ENCODE peak calls at places on chromosomes 5 and 9, in six cellular contexts. V is IMR-90, C is Panc1, S is H7, P is adrenal gland, L is BE2C. E is an unnamed sample.
A peak's percentile ranks its signal among the peaks of the same experiment; 100 is the strongest.

GRCh38 chr5:669111-669841 is 23.9 kb downstream of the TPPP start:
- DNase-seq in V (no peak), C (no peak), S (peak; percentile 93), P (no peak), L (peak; percentile 59), E (no peak)

GRCh38 chr5:118121258-118121657 is 867.1 kb downstream of the DTWD2 start:
- DNase-seq in V (no peak), C (no peak), S (no peak), P (no peak), L (no peak), E (no peak)

GRCh38 chr5:127564002-127564769 is 46.7 kb downstream of the PRRC1 start:
- DNase-seq in V (peak; percentile 53), C (peak; percentile 42), S (peak; percentile 50), P (peak; percentile 33), L (peak; percentile 55), E (peak; percentile 84)

GRCh38 chr9:128838338-128838737 is 8.7 kb upstream of the SPOUT1 start:
- DNase-seq in V (no peak), C (no peak), S (no peak), P (no peak), L (no peak), E (no peak)

GRCh38 chr5:149409268-149409948 is 30.3 kb upstream of the IL17B start:
- DNase-seq in V (no peak), C (no peak), S (peak; percentile 65), P (no peak), L (no peak), E (no peak)

GRCh38 chr5:458547-459353 is 15.8 kb downstream of the EXOC3 start:
- DNase-seq in V (peak; percentile 65), C (no peak), S (no peak), P (no peak), L (no peak), E (no peak)

GRCh38 chr5:175467983-175468698 is 10.2 kb upstream of the SFXN1 start:
- DNase-seq in V (no peak), C (no peak), S (no peak), P (no peak), L (no peak), E (no peak)

GRCh38 chr9:133844876-133845658 is 106.9 kb upstream of the SARDH start:
- DNase-seq in V (peak; percentile 70), C (no peak), S (no peak), P (peak; percentile 97), L (no peak), E (peak; percentile 78)

GRCh38 chr9:132644251-132644650 is 25.5 kb downstream of the DDX31 start:
- DNase-seq in V (no peak), C (no peak), S (peak; percentile 49), P (no peak), L (no peak), E (peak; percentile 11)

GRCh38 chr5:71782393-71782770 is 63.3 kb downstream of the CARTPT start:
- DNase-seq in V (no peak), C (no peak), S (no peak), P (no peak), L (no peak), E (no peak)

GRCh38 chr9:37949576-37949975 is 45.6 kb upstream of the SLC25A51 start:
- DNase-seq in V (no peak), C (no peak), S (no peak), P (no peak), L (no peak), E (no peak)

GRCh38 chr5:171823269-171823668 is 37.7 kb downstream of the SMIM23 start:
- DNase-seq in V (no peak), C (no peak), S (no peak), P (no peak), L (no peak), E (no peak)

GRCh38 chr5:149959406-149960236 is 937 bp upstream of the SLC26A2 start:
- DNase-seq in V (peak; percentile 58), C (peak; percentile 88), S (peak; percentile 68), P (no peak), L (peak; percentile 16), E (peak; percentile 28)

GRCh38 chr5:21802869-21803490 is 1050.2 kb downstream of the CDH12 start:
- DNase-seq in V (peak; percentile 56), C (peak; percentile 36), S (no peak), P (no peak), L (no peak), E (peak; percentile 44)

GRCh38 chr9:137015976-137016375 is 12.1 kb downstream of the ABCA2 start:
- DNase-seq in V (no peak), C (no peak), S (no peak), P (no peak), L (no peak), E (no peak)

GRCh38 chr5:77083088-77083487 is 4.0 kb downstream of the ZBED3 start:
- DNase-seq in V (no peak), C (no peak), S (no peak), P (no peak), L (no peak), E (no peak)

GRCh38 chr5:151082274-151082902 is 1.6 kb upstream of the TNIP1 start:
- DNase-seq in V (peak; percentile 37), C (no peak), S (peak; percentile 85), P (no peak), L (peak; percentile 56), E (peak; percentile 83)

GRCh38 chr5:38500861-38501260 is 55.6 kb downstream of the LIFR start:
- DNase-seq in V (peak; percentile 76), C (no peak), S (no peak), P (no peak), L (no peak), E (peak; percentile 10)

GRCh38 chr5:6631441-6631840 is 1.4 kb downstream of the NSUN2 start:
- DNase-seq in V (no peak), C (no peak), S (no peak), P (no peak), L (no peak), E (no peak)

GRCh38 chr5:15010936-15011335 is 139.4 kb upstream of the ANKH start:
- DNase-seq in V (no peak), C (no peak), S (no peak), P (no peak), L (no peak), E (no peak)

GRCh38 chr5:73908846-73909245 is 282.9 kb downstream of the ARHGEF28 start:
- DNase-seq in V (no peak), C (no peak), S (no peak), P (no peak), L (no peak), E (no peak)

GRCh38 chr5:39120052-39120420 is 45.8 kb upstream of the RICTOR start:
- DNase-seq in V (no peak), C (no peak), S (no peak), P (no peak), L (no peak), E (no peak)

GRCh38 chr5:88818296-88818695 is 64.7 kb downstream of the MEF2C start:
- DNase-seq in V (no peak), C (no peak), S (no peak), P (no peak), L (no peak), E (no peak)

GRCh38 chr5:59893436-59894227 is at the start of gene PDE4D:
- DNase-seq in V (peak; percentile 38), C (no peak), S (peak; percentile 80), P (peak; percentile 50), L (peak; percentile 46), E (peak; percentile 9)

GRCh38 chr9:108377881-108378280 is 477.9 kb downstream of the ACTL7B start:
- DNase-seq in V (no peak), C (no peak), S (no peak), P (no peak), L (no peak), E (no peak)

GRCh38 chr5:175748650-175749049 is 90.8 kb downstream of the HRH2 start:
- DNase-seq in V (no peak), C (no peak), S (peak; percentile 2), P (no peak), L (no peak), E (no peak)

GRCh38 chr9:36825179-36825578 is 208.9 kb downstream of the PAX5 start:
- DNase-seq in V (no peak), C (no peak), S (no peak), P (no peak), L (no peak), E (no peak)

GRCh38 chr9:36831381-36832231 is 202.5 kb downstream of the PAX5 start:
- DNase-seq in V (no peak), C (no peak), S (peak; percentile 36), P (no peak), L (no peak), E (peak; percentile 44)

GRCh38 chr9:36827593-36827992 is 206.5 kb downstream of the PAX5 start:
- DNase-seq in V (no peak), C (no peak), S (peak; percentile 71), P (no peak), L (no peak), E (no peak)

GRCh38 chr9:36826581-36826980 is 207.5 kb downstream of the PAX5 start:
- DNase-seq in V (no peak), C (no peak), S (no peak), P (no peak), L (no peak), E (no peak)

DNA sequence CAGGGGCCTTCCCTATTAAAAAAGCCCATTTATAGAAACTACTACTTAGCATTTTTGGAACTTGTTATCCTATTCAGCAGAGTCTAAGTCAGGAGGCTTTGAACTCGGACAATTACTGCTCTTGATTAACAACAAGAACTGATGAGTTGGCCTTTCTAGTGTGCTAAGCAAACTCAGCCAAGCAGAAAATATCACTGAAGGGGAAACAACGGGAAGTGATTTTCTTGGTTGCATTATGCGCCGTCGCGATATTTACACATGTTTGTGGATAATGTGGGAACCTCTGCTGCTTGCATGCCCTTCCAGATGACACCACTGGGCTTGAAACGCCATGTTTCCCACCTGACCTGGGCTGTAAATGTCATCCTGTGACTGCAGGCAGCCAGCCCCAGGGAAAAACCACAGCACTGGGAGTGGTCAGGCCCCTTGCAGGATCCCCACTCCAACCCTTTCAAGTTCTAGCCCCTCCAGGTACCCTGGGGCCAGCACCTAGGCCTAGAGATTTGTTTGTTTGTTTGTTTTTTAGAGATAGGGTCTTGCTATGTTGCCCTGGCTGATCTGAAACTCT is 205.4 kb downstream of the PAX5 start:
- DNase-seq in V (no peak), C (no peak), S (no peak), P (no peak), L (no peak), E (no peak)
- H3K27me3 ChIP-seq in V (peaks cover 41% of the 10 kb centered on the region), C (no peaks in the 10 kb centered on the region), S (no peaks in the 10 kb centered on the region), P (no peaks in the 10 kb centered on the region), L (no peaks in the 10 kb centered on the region), E (no peaks in the 10 kb centered on the region)

GRCh38 chr9:85137606-85138150 is 468.1 kb downstream of the NTRK2 start:
- DNase-seq in V (no peak), C (no peak), S (no peak), P (no peak), L (no peak), E (no peak)
- H3K4me3 ChIP-seq in V (no peak overlapping the region), C (no peak overlapping the region), S (no peak overlapping the region), P (no peak overlapping the region), L (no peak overlapping the region), E (no peak overlapping the region)

GRCh38 chr5:159107308-159107707 is 7.6 kb upstream of the EBF1 start:
- DNase-seq in V (no peak), C (no peak), S (no peak), P (no peak), L (no peak), E (no peak)
- H3K27me3 ChIP-seq in V (peaks cover 46% of the 10 kb centered on the region), C (peaks cover 39% of the 10 kb centered on the region), S (peaks cover 44% of the 10 kb centered on the region), P (peaks cover 20% of the 10 kb centered on the region), L (no peaks in the 10 kb centered on the region), E (no peaks in the 10 kb centered on the region)

DNA sequence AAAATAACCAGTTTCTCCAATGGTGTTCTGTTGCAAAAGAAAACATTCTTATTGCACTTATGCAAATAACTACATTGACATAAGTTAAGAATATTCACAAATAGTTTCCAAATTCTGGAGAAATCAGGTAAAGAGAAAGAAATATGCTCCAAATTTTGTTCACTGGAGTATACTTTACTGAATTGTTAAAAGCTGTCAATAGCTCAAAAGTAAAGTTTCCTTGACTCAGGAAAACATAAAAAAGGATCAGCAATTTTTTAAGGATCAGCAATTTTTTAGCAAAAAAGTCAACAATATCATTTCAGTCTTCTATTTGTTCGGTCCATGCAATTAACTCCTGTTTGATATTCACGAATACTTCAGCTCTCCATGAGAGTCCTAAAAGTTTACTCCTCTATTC is 51.6 kb downstream of the ANXA2R start:
- DNase-seq in V (no peak), C (no peak), S (no peak), P (no peak), L (no peak), E (no peak)
- H3K4me3 ChIP-seq in V (no peak overlapping the region), C (no peak overlapping the region), S (no peak overlapping the region), P (no peak overlapping the region), L (no peak overlapping the region), E (no peak overlapping the region)